ENCODE peak calls at places on chromosomes 12 and 14, in five cellular contexts. X is tibial nerve; K is prostate gland; M is right atrium auricular region; E is CD8-positive, alpha-beta memory T cell. N is an unnamed sample. For H3K36me3, the result is how much of the 10 kb centered on the place peaks cover.

GRCh38 chr12:25959069-25959961 is 833 bp downstream of the RASSF8 start:
- DNase-seq in X (peak), K (peak), M (peak), E (no peak), N (peak)

GRCh38 chr14:40004871-40005503 is 572.8 kb upstream of the FBXO33 start:
- DNase-seq in X (no peak), K (no peak), M (no peak), E (no peak), N (no peak)

GRCh38 chr14:99213101-99213500 is 58.9 kb downstream of the BCL11B start:
- DNase-seq in X (no peak), K (no peak), M (no peak), E (peak), N (no peak)

GRCh38 chr14:99779751-99780150 is 13.5 kb upstream of the EML1 start:
- DNase-seq in X (no peak), K (no peak), M (no peak), E (no peak), N (no peak)

GRCh38 chr12:62900686-62901272 is 34.2 kb downstream of the PPM1H start:
- DNase-seq in X (no peak), K (peak), M (no peak), E (no peak), N (no peak)

GRCh38 chr12:100824476-100824875 is 29.9 kb downstream of the ANO4 start:
- DNase-seq in X (no peak), K (no peak), M (no peak), E (no peak), N (no peak)

GRCh38 chr12:2853626-2854025 is 3.2 kb downstream of the TEX52 start:
- DNase-seq in X (peak), K (peak), M (peak), E (no peak), N (peak)

GRCh38 chr12:12926571-12927071 is 25.3 kb downstream of the GPRC5D start:
- DNase-seq in X (no peak), K (no peak), M (peak), E (no peak), N (no peak)

GRCh38 chr14:24874514-24875202 is 175.3 kb downstream of the STXBP6 start:
- DNase-seq in X (no peak), K (no peak), M (no peak), E (no peak), N (no peak)

GRCh38 chr14:34035177-34035933 is 84.5 kb upstream of the EGLN3 start:
- DNase-seq in X (no peak), K (peak), M (no peak), E (no peak), N (no peak)

GRCh38 chr14:55120466-55121144 is 8.4 kb upstream of the LGALS3 start:
- DNase-seq in X (no peak), K (no peak), M (no peak), E (no peak), N (no peak)

GRCh38 chr14:63632932-63633514 is 8.6 kb downstream of the WDR89 start:
- DNase-seq in X (no peak), K (no peak), M (no peak), E (no peak), N (no peak)

GRCh38 chr14:36750244-36750643 is 88.6 kb downstream of the PAX9 start:
- DNase-seq in X (no peak), K (no peak), M (no peak), E (no peak), N (no peak)

GRCh38 chr12:95214466-95214865 is 2.8 kb downstream of the FGD6 start:
- DNase-seq in X (no peak), K (no peak), M (no peak), E (no peak), N (no peak)

GRCh38 chr12:27573972-27574371 is 50.0 kb downstream of the PPFIBP1 start:
- DNase-seq in X (no peak), K (no peak), M (no peak), E (no peak), N (no peak)

GRCh38 chr12:57793920-57794319 is 11.3 kb downstream of the TSFM start:
- DNase-seq in X (no peak), K (no peak), M (no peak), E (no peak), N (no peak)

GRCh38 chr14:105300542-105301102 is at the start of gene BRF1:
- DNase-seq in X (peak), K (peak), M (peak), E (peak), N (peak)

GRCh38 chr12:39372929-39373328 is 70.0 kb downstream of the KIF21A start:
- DNase-seq in X (no peak), K (no peak), M (no peak), E (no peak), N (no peak)

GRCh38 chr14:76868453-76869170 is 42.4 kb downstream of the LRRC74A start:
- DNase-seq in X (no peak), K (no peak), M (no peak), E (no peak), N (no peak)

GRCh38 chr12:3998968-3999792 is 126.0 kb upstream of the PARP11 start:
- DNase-seq in X (no peak), K (peak), M (no peak), E (no peak), N (no peak)

GRCh38 chr12:129966086-129966640 is 62.3 kb upstream of the TMEM132D start:
- DNase-seq in X (no peak), K (no peak), M (no peak), E (no peak), N (no peak)

GRCh38 chr14:28773917-28774691 is 7.5 kb downstream of the FOXG1 start:
- DNase-seq in X (no peak), K (no peak), M (no peak), E (no peak), N (no peak)

GRCh38 chr14:96949594-96949993 is 152.4 kb downstream of the VRK1 start:
- DNase-seq in X (no peak), K (no peak), M (no peak), E (no peak), N (no peak)

GRCh38 chr14:105089746-105090492 is 24.7 kb upstream of the GPR132 start:
- DNase-seq in X (no peak), K (no peak), M (no peak), E (no peak), N (peak)

GRCh38 chr12:104505095-104505819 is 48.5 kb downstream of the CHST11 start:
- DNase-seq in X (no peak), K (no peak), M (no peak), E (no peak), N (no peak)

GRCh38 chr14:97655169-97655948 is 858.2 kb downstream of the VRK1 start:
- DNase-seq in X (no peak), K (no peak), M (no peak), E (no peak), N (no peak)

GRCh38 chr14:60349663-60350365 is 100.8 kb downstream of the PPM1A start:
- DNase-seq in X (peak), K (peak), M (no peak), E (no peak), N (no peak)

GRCh38 chr12:122687091-122687490 is 16.1 kb downstream of the HCAR2 start:
- DNase-seq in X (no peak), K (peak), M (no peak), E (no peak), N (no peak)

GRCh38 chr12:44558340-44559100 is 317.6 kb downstream of the NELL2 start:
- DNase-seq in X (no peak), K (no peak), M (no peak), E (no peak), N (peak)

GRCh38 chr12:62919827-62920226 is 15.1 kb downstream of the PPM1H start:
- DNase-seq in X (no peak), K (no peak), M (no peak), E (no peak), N (no peak)

GRCh38 chr12:106147956-106148355 is 9.2 kb upstream of the NUAK1 start:
- DNase-seq in X (no peak), K (peak), M (peak), E (no peak), N (peak)

GRCh38 chr12:92695577-92695976 is 7.2 kb upstream of the PLEKHG7 start:
- DNase-seq in X (no peak), K (no peak), M (no peak), E (no peak), N (no peak)

GRCh38 chr12:98515368-98516183 is at the start of gene TMPO:
- DNase-seq in X (peak), K (peak), M (peak), E (peak), N (peak)

GRCh38 chr12:98516184-98516873 is 939 bp downstream of the TMPO start:
- DNase-seq in X (peak), K (peak), M (peak), E (peak), N (peak)

GRCh38 chr12:98514984-98515367 is 414 bp upstream of the TMPO start:
- DNase-seq in X (no peak), K (no peak), M (no peak), E (no peak), N (no peak)

GRCh38 chr12:98513379-98514318 is 1.7 kb upstream of the TMPO start:
- DNase-seq in X (no peak), K (no peak), M (peak), E (no peak), N (no peak)

DNA sequence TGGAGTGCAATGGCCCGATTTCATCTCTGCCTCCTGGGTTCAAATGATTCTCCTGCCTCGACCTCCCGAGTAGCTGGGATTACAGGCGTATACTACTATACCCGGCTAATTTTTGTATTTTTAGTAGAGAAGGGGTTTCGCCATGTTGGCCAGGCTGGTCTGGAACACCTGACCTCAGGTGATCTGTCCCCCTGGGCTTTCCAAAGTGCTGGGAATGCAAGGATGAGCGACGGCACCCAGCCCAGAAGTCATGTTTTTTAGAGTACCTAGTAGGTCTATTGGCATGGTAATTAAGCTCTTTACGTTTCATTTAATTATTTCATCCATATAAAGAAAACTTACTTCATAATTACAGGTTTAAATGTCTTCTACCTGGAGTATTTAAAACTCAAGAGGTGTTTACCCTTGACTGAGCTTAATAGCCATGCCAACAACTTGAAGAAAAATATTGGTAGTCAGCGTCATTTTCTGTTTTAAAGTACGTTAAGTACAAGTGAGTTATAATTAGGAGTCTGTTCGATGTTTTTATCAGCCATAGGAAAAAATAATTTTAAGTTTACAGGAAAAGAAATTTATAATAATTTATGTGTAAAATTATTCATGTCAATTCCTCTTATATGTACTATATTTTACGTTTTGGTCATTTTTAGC is 4.0 kb downstream of the TMPO start:
- DNase-seq in X (no peak), K (no peak), M (peak), E (no peak), N (no peak)
- H3K4me3 ChIP-seq in X (no peak), K (no peak), M (no peak), E (peak), N (no peak)

GRCh38 chr12:119679490-119679889 is 11.6 kb downstream of the PRKAB1 start:
- DNase-seq in X (no peak), K (no peak), M (no peak), E (no peak), N (no peak)
- H3K36me3 ChIP-seq in X (under half), K (under half), M (half or more), E (half or more), N (half or more)

GRCh38 chr12:110689601-110690430 is 901 bp upstream of the HVCN1 start:
- DNase-seq in X (peak), K (no peak), M (no peak), E (peak), N (peak)
- H3K4me3 ChIP-seq in X (peak), K (peak), M (peak), E (peak), N (peak)

DNA sequence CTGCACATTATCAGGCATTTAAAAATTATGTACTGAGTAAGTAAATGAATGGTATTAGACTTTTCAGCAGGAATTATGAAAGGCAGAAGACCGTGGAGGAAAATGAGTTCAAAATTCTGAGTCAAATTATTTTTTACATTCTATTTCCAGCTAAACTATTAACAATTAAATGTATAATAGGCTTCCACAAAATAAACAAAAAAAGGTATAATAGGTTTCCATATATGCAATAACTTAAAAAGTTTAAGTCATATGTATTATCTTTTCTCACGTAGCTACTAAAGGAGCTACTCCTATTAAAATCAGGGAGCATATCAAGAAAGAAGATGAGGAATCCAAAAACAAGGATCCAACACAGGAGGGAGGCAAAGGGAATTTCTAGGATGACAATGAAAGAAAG is 11.4 kb upstream of the VCPKMT start:
- DNase-seq in X (no peak), K (no peak), M (no peak), E (no peak), N (no peak)
- H3K36me3 ChIP-seq in X (under half), K (under half), M (under half), E (under half), N (under half)

DNA sequence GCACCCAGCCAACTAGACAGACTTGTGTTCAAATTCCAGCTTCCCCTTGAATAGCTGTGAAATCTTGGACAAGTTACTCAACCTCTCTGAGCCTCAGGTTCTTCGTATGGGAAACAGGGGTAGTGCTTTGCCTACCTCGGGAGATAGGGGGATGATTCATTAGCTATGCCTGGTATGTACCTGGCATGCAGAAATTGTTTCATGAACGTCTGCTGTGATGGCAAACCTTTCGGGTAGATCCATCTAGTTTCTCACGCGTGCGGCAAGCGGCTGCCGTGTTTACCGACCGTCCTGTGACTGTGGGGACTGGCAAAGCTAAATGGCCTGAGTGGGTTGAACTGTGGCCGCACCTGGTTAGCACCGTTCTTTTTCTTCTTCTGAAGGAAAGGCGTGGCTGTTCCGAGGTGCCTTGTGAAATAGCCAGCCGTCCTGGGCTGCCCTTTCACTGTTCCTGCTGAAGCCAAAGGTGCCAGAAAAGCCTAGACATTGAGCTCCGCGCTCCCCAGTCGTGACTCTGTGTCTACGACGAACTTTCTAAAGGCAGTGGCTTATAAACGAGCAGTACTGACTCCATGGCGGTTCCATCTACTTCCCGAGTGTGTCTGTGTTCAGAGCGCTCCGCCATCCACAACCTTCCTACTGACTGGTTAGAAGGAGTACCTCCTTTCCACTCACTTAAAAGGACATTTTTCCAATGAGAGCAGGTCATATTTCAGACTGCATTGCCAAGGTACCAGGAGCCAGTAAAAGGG is 40.7 kb upstream of the MED13L start:
- DNase-seq in X (no peak), K (peak), M (no peak), E (no peak), N (no peak)
- H3K4me3 ChIP-seq in X (no peak), K (peak), M (no peak), E (no peak), N (peak)

DNA sequence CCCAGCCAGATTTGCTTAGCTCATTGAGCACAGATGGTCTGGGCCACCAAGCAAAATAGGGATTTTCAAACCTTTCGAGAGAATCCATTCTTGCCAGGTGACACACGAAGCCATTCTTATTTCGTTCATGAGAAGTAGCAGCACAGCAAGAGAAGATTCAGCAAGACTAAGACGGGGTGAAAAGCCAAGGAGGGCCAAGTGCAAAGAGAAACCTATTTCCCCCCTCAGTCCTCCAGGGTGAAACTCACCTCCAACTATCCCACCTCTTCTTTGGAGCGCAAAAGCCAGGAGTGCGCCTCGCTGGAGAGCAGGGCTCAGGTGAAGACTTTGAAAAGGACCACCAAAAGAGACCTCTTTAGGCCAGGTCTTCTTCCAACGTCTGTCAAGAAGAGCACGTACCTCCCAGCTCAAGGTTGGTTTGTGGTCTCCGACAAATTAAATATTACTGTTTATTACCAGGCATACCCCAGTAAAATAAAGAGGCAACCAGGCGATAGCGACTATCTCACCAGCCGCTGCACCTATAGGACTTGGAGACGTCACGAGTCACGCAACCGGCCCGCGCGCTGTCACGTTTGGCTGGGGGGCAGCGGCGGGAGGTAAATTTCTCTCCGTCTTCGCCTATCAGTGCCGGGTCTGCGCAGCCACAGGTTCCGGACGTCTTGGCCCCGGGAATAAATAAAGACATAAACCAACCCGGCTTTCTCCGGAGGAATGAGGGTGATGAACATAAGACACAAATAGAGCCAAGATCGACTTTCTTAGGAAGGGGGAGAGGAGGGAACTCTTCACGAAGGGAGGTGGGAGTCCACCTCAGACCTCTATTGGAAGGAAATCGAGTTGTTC is 1.8 kb upstream of the TBX5 start:
- DNase-seq in X (no peak), K (no peak), M (no peak), E (no peak), N (no peak)
- H3K36me3 ChIP-seq in X (under half), K (under half), M (under half), E (under half), N (under half)

DNA sequence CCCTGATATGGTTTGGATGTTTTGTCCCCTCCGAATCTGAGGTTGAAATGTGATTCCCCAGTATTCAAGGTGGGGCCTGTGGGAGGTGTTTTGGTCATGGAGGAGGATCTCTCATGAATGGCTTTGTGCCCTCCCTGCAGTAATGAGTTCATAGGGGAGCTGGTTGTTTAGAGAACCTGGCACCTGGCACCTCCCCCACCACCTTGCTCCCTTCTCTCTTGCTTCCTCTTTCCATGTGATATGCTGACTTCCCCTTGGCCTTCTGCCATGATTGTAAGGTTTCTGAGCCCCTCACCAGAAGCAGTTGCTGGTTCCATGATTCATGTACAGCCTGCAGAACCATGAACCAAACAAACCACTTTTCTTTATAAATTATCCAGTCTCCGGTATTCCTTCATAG is 32.6 kb downstream of the CD163L1 start:
- DNase-seq in X (no peak), K (no peak), M (no peak), E (no peak), N (no peak)
- H3K4me3 ChIP-seq in X (no peak), K (no peak), M (no peak), E (no peak), N (no peak)

DNA sequence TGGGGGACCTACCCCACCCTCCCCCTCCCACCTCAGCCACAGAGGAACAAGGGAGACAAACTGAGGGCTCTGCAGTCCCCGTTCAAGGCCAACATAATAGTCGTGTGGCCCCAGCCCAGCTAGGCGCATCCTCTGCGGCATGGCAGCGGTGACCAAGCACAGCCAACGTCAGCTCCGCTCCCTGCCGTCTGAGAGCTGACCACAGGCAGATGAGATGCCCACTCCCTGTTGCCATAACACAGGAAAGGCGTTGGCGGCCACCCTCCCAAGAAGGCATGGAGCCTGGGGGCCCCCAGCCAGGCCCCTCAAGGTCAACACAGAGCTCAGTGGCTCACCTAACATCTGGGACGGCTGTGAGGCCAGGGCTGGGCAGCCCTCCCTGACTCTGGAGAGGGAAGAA is 32.6 kb upstream of the UBC start:
- DNase-seq in X (no peak), K (no peak), M (no peak), E (no peak), N (no peak)
- H3K36me3 ChIP-seq in X (under half), K (under half), M (under half), E (under half), N (under half)